ENCODE peak calls at places on chromosomes 12 and 14, in five cellular contexts. P, N, A, Y and K are unnamed samples.

GRCh38 chr12:52763036-52763659 is 14.0 kb downstream of the KRT76 start:
- DNase-seq in P (no peak), N (no peak), A (no peak), Y (no peak), K (no peak)

GRCh38 chr14:93430889-93431670 is at the start of gene UNC79:
- DNase-seq in P (no peak), N (peak), A (peak), Y (peak), K (no peak)

GRCh38 chr12:89709994-89710872 is 1.6 kb upstream of the ATP2B1 start:
- DNase-seq in P (peak), N (no peak), A (peak), Y (peak), K (no peak)

GRCh38 chr14:98858158-98858557 is 413.8 kb downstream of the BCL11B start:
- DNase-seq in P (no peak), N (no peak), A (no peak), Y (no peak), K (no peak)

GRCh38 chr12:101924647-101925046 is 47.3 kb downstream of the DRAM1 start:
- DNase-seq in P (peak), N (no peak), A (peak), Y (no peak), K (no peak)

GRCh38 chr14:50452979-50453705 is 56.5 kb upstream of the CDKL1 start:
- DNase-seq in P (peak), N (peak), A (no peak), Y (peak), K (no peak)

GRCh38 chr14:104702106-104702505 is 12.7 kb downstream of the INF2 start:
- DNase-seq in P (no peak), N (no peak), A (no peak), Y (no peak), K (no peak)

GRCh38 chr12:32765906-32766305 is 10.2 kb upstream of the YARS2 start:
- DNase-seq in P (no peak), N (peak), A (no peak), Y (peak), K (no peak)

GRCh38 chr12:94793191-94793595 is 142.8 kb upstream of the TMCC3 start:
- DNase-seq in P (peak), N (peak), A (no peak), Y (no peak), K (no peak)

GRCh38 chr12:6161124-6161882 is 36.8 kb upstream of the VWF start:
- DNase-seq in P (no peak), N (no peak), A (no peak), Y (peak), K (peak)

GRCh38 chr14:103576371-103577024 is 13.7 kb downstream of the COA8 start:
- DNase-seq in P (peak), N (peak), A (no peak), Y (peak), K (peak)

GRCh38 chr12:90977224-90977623 is 22.2 kb upstream of the CCER1 start:
- DNase-seq in P (no peak), N (no peak), A (no peak), Y (peak), K (no peak)

GRCh38 chr14:103138483-103139370 is 15.5 kb downstream of the TNFAIP2 start:
- DNase-seq in P (no peak), N (no peak), A (no peak), Y (no peak), K (no peak)

GRCh38 chr14:99155173-99155777 is 116.7 kb downstream of the BCL11B start:
- DNase-seq in P (no peak), N (no peak), A (no peak), Y (peak), K (no peak)

GRCh38 chr14:71266994-71267636 is 359.9 kb downstream of the PCNX1 start:
- DNase-seq in P (peak), N (no peak), A (no peak), Y (peak), K (peak)

GRCh38 chr12:62784576-62784975 is 150.4 kb downstream of the PPM1H start:
- DNase-seq in P (no peak), N (no peak), A (no peak), Y (no peak), K (peak)

GRCh38 chr12:52506858-52507715 is 13.1 kb downstream of the KRT5 start:
- DNase-seq in P (peak), N (peak), A (peak), Y (peak), K (peak)

GRCh38 chr12:5967645-5968415 is 22.8 kb upstream of the ANO2 start:
- DNase-seq in P (no peak), N (no peak), A (no peak), Y (no peak), K (no peak)